ENCODE peak calls at places on chromosomes 4 and X, in five cellular contexts. Z, W, F, K and R are unnamed samples.

GRCh38 chr4:1784789-1785591 is 8.1 kb upstream of the FGFR3 start:
- DNase-seq in Z (no peak), W (no peak), F (peak; percentile 69), K (no peak), R (no peak)

GRCh38 chr4:148998719-148999118 is 556.5 kb upstream of the NR3C2 start:
- DNase-seq in Z (no peak), W (no peak), F (no peak), K (no peak), R (peak; percentile 10)

GRCh38 chr4:11416071-11416766 is 12.5 kb downstream of the HS3ST1 start:
- DNase-seq in Z (no peak), W (no peak), F (no peak), K (no peak), R (no peak)

GRCh38 chr4:53205970-53206369 is 159.9 kb downstream of the SCFD2 start:
- DNase-seq in Z (no peak), W (no peak), F (no peak), K (no peak), R (no peak)

GRCh38 chr4:158856852-158857251 is 88.0 kb downstream of the FNIP2 start:
- DNase-seq in Z (no peak), W (peak; percentile 71), F (no peak), K (no peak), R (no peak)

GRCh38 chr4:93605163-93605562 is 223.4 kb upstream of the ATOH1 start:
- DNase-seq in Z (no peak), W (no peak), F (no peak), K (no peak), R (no peak)

GRCh38 chr4:128553665-128554515 is 255.6 kb upstream of the JADE1 start:
- DNase-seq in Z (no peak), W (no peak), F (no peak), K (no peak), R (no peak)

GRCh38 chr4:7157140-7157488 is 35.2 kb upstream of the SORCS2 start:
- DNase-seq in Z (peak; percentile 26), W (no peak), F (no peak), K (no peak), R (no peak)

GRCh38 chr4:86032476-86033022 is 327.3 kb downstream of the MAPK10 start:
- DNase-seq in Z (peak; percentile 59), W (no peak), F (peak; percentile 47), K (peak; percentile 42), R (peak; percentile 79)

GRCh38 chr4:147284218-147284617 is 196.7 kb upstream of the EDNRA start:
- DNase-seq in Z (no peak), W (no peak), F (no peak), K (no peak), R (no peak)

GRCh38 chr4:19319607-19320006 is 932.1 kb upstream of the SLIT2 start:
- DNase-seq in Z (no peak), W (no peak), F (no peak), K (no peak), R (no peak)

GRCh38 chr4:108433832-108434231 is 186.5 kb upstream of the RPL34 start:
- DNase-seq in Z (no peak), W (peak; percentile 88), F (no peak), K (no peak), R (peak; percentile 42)

GRCh38 chr4:174423257-174423944 is 98.9 kb downstream of the HPGD start:
- DNase-seq in Z (no peak), W (peak; percentile 11), F (no peak), K (no peak), R (peak; percentile 89)

GRCh38 chrX:69158166-69159040 is 6.8 kb downstream of the PJA1 start:
- DNase-seq in Z (no peak), W (peak; percentile 40), F (peak; percentile 65), K (peak; percentile 73), R (peak; percentile 63)

GRCh38 chrX:71253253-71254091 is 468 bp downstream of the ZMYM3 start:
- DNase-seq in Z (peak; percentile 70), W (peak; percentile 16), F (peak; percentile 47), K (peak; percentile 72), R (peak; percentile 14)

GRCh38 chrX:82218361-82218760 is 1016.5 kb downstream of the SH3BGRL start:
- DNase-seq in Z (no peak), W (peak; percentile 46), F (no peak), K (no peak), R (no peak)

GRCh38 chrX:133171962-133172708 is 46.0 kb downstream of the TFDP3 start:
- DNase-seq in Z (no peak), W (peak; percentile 51), F (no peak), K (no peak), R (peak; percentile 10)

GRCh38 chrX:66751136-66751782 is 112.4 kb upstream of the EDA2R start:
- DNase-seq in Z (no peak), W (no peak), F (no peak), K (no peak), R (no peak)

GRCh38 chrX:49282647-49283011 is 13.0 kb downstream of the PPP1R3F start:
- DNase-seq in Z (no peak), W (peak; percentile 14), F (no peak), K (no peak), R (peak; percentile 4)

GRCh38 chr4:137387924-137388323 is 144.4 kb downstream of the PCDH18 start:
- DNase-seq in Z (no peak), W (no peak), F (no peak), K (no peak), R (peak; percentile 57)

GRCh38 chrX:133294126-133294525 is 76.0 kb upstream of the TFDP3 start:
- DNase-seq in Z (no peak), W (no peak), F (no peak), K (no peak), R (no peak)

GRCh38 chr4:146032234-146032860 is 93.7 kb upstream of the ZNF827 start:
- DNase-seq in Z (no peak), W (no peak), F (no peak), K (no peak), R (no peak)

GRCh38 chr4:74042681-74043080 is 4.2 kb upstream of the CXCL3 start:
- DNase-seq in Z (no peak), W (peak; percentile 37), F (no peak), K (no peak), R (no peak)

GRCh38 chr4:4334798-4335520 is 44.9 kb downstream of the ZBTB49 start:
- DNase-seq in Z (no peak), W (peak; percentile 75), F (peak; percentile 72), K (peak; percentile 73), R (peak; percentile 36)

GRCh38 chrX:50677789-50678188 is 136.2 kb downstream of the SHROOM4 start:
- DNase-seq in Z (no peak), W (no peak), F (no peak), K (no peak), R (no peak)

GRCh38 chrX:50814701-50815476 is 895 bp upstream of the SHROOM4 start:
- DNase-seq in Z (no peak), W (no peak), F (no peak), K (no peak), R (no peak)

GRCh38 chrX:47562615-47563243 is 1.7 kb downstream of the ARAF start:
- DNase-seq in Z (no peak), W (peak; percentile 14), F (no peak), K (no peak), R (no peak)

GRCh38 chr4:121943941-121944340 is 7.9 kb downstream of the TRPC3 start:
- DNase-seq in Z (no peak), W (no peak), F (no peak), K (no peak), R (no peak)